ENCODE peak calls at places on chromosomes 12 and 14, in four cellular contexts. One of them, this sample, is unnamed.

GRCh38 chr14:51479584-51480305 is 172.0 kb upstream of the FRMD6 start:
- DNase-seq in astrocyte: peak
- DNase-seq in endothelial cell: no peak
- DNase-seq in stimulated activated CD4-positive, alpha-beta T cell treated with anti-CD3 and anti-CD28 coated beads, Interleukin-12 subunit alpha, Interleukin-12 subunit beta, amount 100 ng/mL, for 4 hours: no peak
- DNase-seq in this sample: no peak

GRCh38 chr12:8696402-8697100 is 1.2 kb upstream of the RIMKLB start:
- DNase-seq in endothelial cell: no peak
- DNase-seq in stimulated activated CD4-positive, alpha-beta T cell treated with anti-CD3 and anti-CD28 coated beads, Interleukin-12 subunit alpha, Interleukin-12 subunit beta, amount 100 ng/mL, for 4 hours: no peak
- DNase-seq in astrocyte: no peak
- DNase-seq in this sample: no peak

GRCh38 chr14:35332517-35333346 is 40.5 kb downstream of the PSMA6 start:
- DNase-seq in astrocyte: no peak
- DNase-seq in stimulated activated CD4-positive, alpha-beta T cell treated with anti-CD3 and anti-CD28 coated beads, Interleukin-12 subunit alpha, Interleukin-12 subunit beta, amount 100 ng/mL, for 4 hours: peak
- DNase-seq in endothelial cell: no peak
- DNase-seq in this sample: no peak

GRCh38 chr14:64217747-64218146 is 76.4 kb downstream of the ESR2 start:
- DNase-seq in stimulated activated CD4-positive, alpha-beta T cell treated with anti-CD3 and anti-CD28 coated beads, Interleukin-12 subunit alpha, Interleukin-12 subunit beta, amount 100 ng/mL, for 4 hours: no peak
- DNase-seq in astrocyte: no peak
- DNase-seq in endothelial cell: no peak
- DNase-seq in this sample: no peak

GRCh38 chr14:101876539-101876938 is 87.8 kb upstream of the DYNC1H1 start:
- DNase-seq in stimulated activated CD4-positive, alpha-beta T cell treated with anti-CD3 and anti-CD28 coated beads, Interleukin-12 subunit alpha, Interleukin-12 subunit beta, amount 100 ng/mL, for 4 hours: peak
- DNase-seq in astrocyte: no peak
- DNase-seq in endothelial cell: no peak
- DNase-seq in this sample: peak

GRCh38 chr14:57979376-57980048 is 113.6 kb upstream of the SLC35F4 start:
- DNase-seq in endothelial cell: no peak
- DNase-seq in astrocyte: no peak
- DNase-seq in stimulated activated CD4-positive, alpha-beta T cell treated with anti-CD3 and anti-CD28 coated beads, Interleukin-12 subunit alpha, Interleukin-12 subunit beta, amount 100 ng/mL, for 4 hours: no peak
- DNase-seq in this sample: no peak

GRCh38 chr12:116675339-116676107 is 62.3 kb downstream of the SPRING1 start:
- DNase-seq in endothelial cell: no peak
- DNase-seq in stimulated activated CD4-positive, alpha-beta T cell treated with anti-CD3 and anti-CD28 coated beads, Interleukin-12 subunit alpha, Interleukin-12 subunit beta, amount 100 ng/mL, for 4 hours: no peak
- DNase-seq in astrocyte: no peak
- DNase-seq in this sample: no peak

GRCh38 chr14:90608925-90609324 is 207.3 kb downstream of the TTC7B start:
- DNase-seq in astrocyte: no peak
- DNase-seq in endothelial cell: no peak
- DNase-seq in stimulated activated CD4-positive, alpha-beta T cell treated with anti-CD3 and anti-CD28 coated beads, Interleukin-12 subunit alpha, Interleukin-12 subunit beta, amount 100 ng/mL, for 4 hours: no peak
- DNase-seq in this sample: no peak

GRCh38 chr12:108833757-108834472 is 23.5 kb downstream of the SSH1 start:
- DNase-seq in stimulated activated CD4-positive, alpha-beta T cell treated with anti-CD3 and anti-CD28 coated beads, Interleukin-12 subunit alpha, Interleukin-12 subunit beta, amount 100 ng/mL, for 4 hours: no peak
- DNase-seq in astrocyte: peak
- DNase-seq in endothelial cell: no peak
- DNase-seq in this sample: no peak

This sample was measured in GM12891.